ENCODE peak calls at places on chromosomes 6 and 20, in six cellular contexts. Z is NT2/D1, O is GM23248, W is H1, A is hepatocyte, Y is tibial artery. L is an unnamed sample. For H3K27me3, the result is how much of the 10 kb centered on the place peaks cover.

GRCh38 chr20:19026901-19027644 is 185.4 kb upstream of the SLC24A3 start:
- DNase-seq in Z (no peak), O (no peak), W (no peak), A (no peak), Y (no peak), L (peak)

GRCh38 chr6:44332585-44332984 is 9.9 kb upstream of the SPATS1 start:
- DNase-seq in Z (no peak), O (peak), W (no peak), A (no peak), Y (no peak), L (no peak)

GRCh38 chr6:120627612-120628011 is 706.7 kb downstream of the TBC1D32 start:
- DNase-seq in Z (no peak), O (no peak), W (no peak), A (no peak), Y (no peak), L (no peak)

GRCh38 chr6:148818939-148819575 is 72.2 kb downstream of the UST start:
- DNase-seq in Z (peak), O (no peak), W (peak), A (no peak), Y (no peak), L (no peak)

GRCh38 chr6:139644821-139645220 is 270.4 kb upstream of the CITED2 start:
- DNase-seq in Z (no peak), O (peak), W (no peak), A (no peak), Y (no peak), L (no peak)

GRCh38 chr20:57805784-57806183 is 96.0 kb upstream of the PMEPA1 start:
- DNase-seq in Z (no peak), O (no peak), W (no peak), A (no peak), Y (no peak), L (no peak)

GRCh38 chr20:54133434-54134427 is 40.1 kb downstream of the CYP24A1 start:
- DNase-seq in Z (no peak), O (peak), W (no peak), A (peak), Y (no peak), L (peak)

GRCh38 chr6:157748839-157749571 is 74.0 kb upstream of the SNX9 start:
- DNase-seq in Z (no peak), O (no peak), W (no peak), A (no peak), Y (no peak), L (no peak)

GRCh38 chr6:160421854-160422253 is 73.7 kb downstream of the SLC22A3 start:
- DNase-seq in Z (no peak), O (peak), W (no peak), A (no peak), Y (peak), L (no peak)

GRCh38 chr6:134217516-134218140 is 100.3 kb downstream of the SGK1 start:
- DNase-seq in Z (no peak), O (peak), W (no peak), A (no peak), Y (no peak), L (no peak)

GRCh38 chr20:23541330-23541729 is 27.0 kb downstream of the CST9L start:
- DNase-seq in Z (no peak), O (no peak), W (no peak), A (peak), Y (no peak), L (no peak)

GRCh38 chr6:111211411-111212030 is 124.2 kb downstream of the SLC16A10 start:
- DNase-seq in Z (no peak), O (no peak), W (no peak), A (no peak), Y (no peak), L (no peak)

GRCh38 chr6:36780517-36781210 is 58.6 kb downstream of the CPNE5 start:
- DNase-seq in Z (no peak), O (no peak), W (no peak), A (peak), Y (no peak), L (peak)

GRCh38 chr20:51560550-51561307 is 18.2 kb upstream of the NFATC2 start:
- DNase-seq in Z (no peak), O (peak), W (no peak), A (no peak), Y (no peak), L (no peak)

GRCh38 chr6:31083742-31084354 is 28.5 kb downstream of the C6orf15 start:
- DNase-seq in Z (peak), O (peak), W (peak), A (peak), Y (peak), L (no peak)

GRCh38 chr6:137637161-137637560 is 143.0 kb upstream of the OLIG3 start:
- DNase-seq in Z (no peak), O (peak), W (no peak), A (peak), Y (no peak), L (no peak)

GRCh38 chr6:147141690-147142308 is 62.4 kb upstream of the STXBP5 start:
- DNase-seq in Z (no peak), O (peak), W (no peak), A (peak), Y (no peak), L (no peak)

GRCh38 chr20:38633577-38634093 is 32.0 kb downstream of the ARHGAP40 start:
- DNase-seq in Z (peak), O (peak), W (peak), A (peak), Y (no peak), L (peak)

GRCh38 chr6:25442898-25443297 is 163.7 kb downstream of the CARMIL1 start:
- DNase-seq in Z (no peak), O (no peak), W (no peak), A (no peak), Y (no peak), L (no peak)

GRCh38 chr6:165178056-165178455 is 131.3 kb downstream of the C6orf118 start:
- DNase-seq in Z (no peak), O (peak), W (no peak), A (no peak), Y (no peak), L (no peak)

GRCh38 chr20:22974354-22974753 is 60.8 kb upstream of the SSTR4 start:
- DNase-seq in Z (no peak), O (peak), W (no peak), A (peak), Y (no peak), L (no peak)

GRCh38 chr20:48404598-48404997 is 423.2 kb downstream of the PREX1 start:
- DNase-seq in Z (no peak), O (no peak), W (no peak), A (no peak), Y (no peak), L (no peak)

GRCh38 chr6:169229611-169230321 is 23.9 kb downstream of the THBS2 start:
- DNase-seq in Z (no peak), O (peak), W (no peak), A (no peak), Y (no peak), L (no peak)

GRCh38 chr6:43262780-43263313 is 19.6 kb downstream of the TTBK1 start:
- DNase-seq in Z (no peak), O (no peak), W (no peak), A (no peak), Y (no peak), L (no peak)

GRCh38 chr20:22411568-22412450 is 172.6 kb downstream of the FOXA2 start:
- DNase-seq in Z (no peak), O (peak), W (no peak), A (peak), Y (no peak), L (peak)

DNA sequence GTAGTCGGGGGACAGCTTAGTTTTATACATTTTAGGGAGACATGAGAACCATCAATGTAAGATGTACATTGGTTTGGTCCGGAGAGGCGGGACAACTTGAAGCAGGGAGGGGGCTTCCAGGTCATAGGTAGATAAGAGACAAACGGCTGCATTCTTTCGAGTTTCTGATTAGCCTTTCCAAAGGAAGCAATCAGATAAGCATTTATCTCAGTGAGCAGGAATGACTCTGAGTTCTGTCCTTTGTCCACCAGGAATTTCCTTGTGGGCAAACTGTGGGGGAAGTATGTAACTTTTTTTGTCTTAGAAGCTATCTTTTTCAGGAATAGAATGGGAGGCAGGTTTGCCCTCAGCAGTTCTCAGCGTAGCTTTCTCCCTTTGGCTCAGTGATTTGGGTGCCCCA is 1.4 kb downstream of the YTHDF1 start:
- DNase-seq in Z (no peak), O (no peak), W (no peak), A (no peak), Y (no peak), L (peak)
- H3K4me3 ChIP-seq in Z (peak), O (peak), W (peak), A (peak), Y (peak), L (peak)

GRCh38 chr6:27760464-27760863 is 151.7 kb downstream of the OR2B2 start:
- DNase-seq in Z (no peak), O (no peak), W (no peak), A (no peak), Y (no peak), L (no peak)
- H3K27me3 ChIP-seq in Z (half or more), O (under half), W (under half), A (under half), Y (half or more), L (under half)

DNA sequence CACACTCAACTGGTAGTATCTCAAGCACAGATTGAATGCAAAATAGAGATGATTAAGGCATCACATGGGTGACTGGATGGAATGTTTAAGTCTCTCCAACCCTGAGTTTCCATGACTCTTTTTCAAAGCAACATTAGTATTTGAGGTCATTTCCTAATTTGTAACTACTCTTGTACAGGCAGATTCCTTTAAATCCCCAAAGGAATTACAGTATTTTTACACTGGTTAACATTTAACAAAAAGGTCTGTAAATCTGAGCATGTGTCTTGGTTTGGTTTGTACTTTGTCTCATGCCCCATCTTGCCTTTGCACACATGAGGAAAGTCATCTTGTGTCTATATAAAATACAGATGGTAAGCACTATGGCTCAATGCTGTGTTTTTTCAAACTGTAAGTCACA is 15.1 kb downstream of the RMND1 start:
- DNase-seq in Z (no peak), O (peak), W (no peak), A (no peak), Y (no peak), L (no peak)
- H3K4me3 ChIP-seq in Z (no peak), O (no peak), W (no peak), A (no peak), Y (no peak), L (no peak)

GRCh38 chr20:45109634-45110033 is 5.3 kb downstream of the WFDC5 start:
- DNase-seq in Z (no peak), O (no peak), W (no peak), A (no peak), Y (no peak), L (no peak)

GRCh38 chr20:45110301-45110700 is 4.7 kb downstream of the WFDC5 start:
- DNase-seq in Z (no peak), O (no peak), W (no peak), A (no peak), Y (no peak), L (no peak)

GRCh38 chr20:45113865-45114264 is 1.1 kb downstream of the WFDC5 start:
- DNase-seq in Z (no peak), O (no peak), W (no peak), A (no peak), Y (no peak), L (no peak)

GRCh38 chr20:45111799-45112471 is 3.0 kb downstream of the WFDC5 start:
- DNase-seq in Z (no peak), O (peak), W (no peak), A (no peak), Y (no peak), L (peak)

GRCh38 chr20:45111285-45111684 is 3.7 kb downstream of the WFDC5 start:
- DNase-seq in Z (no peak), O (no peak), W (no peak), A (no peak), Y (no peak), L (no peak)
- H3K27me3 ChIP-seq in Z (under half), O (under half), W (under half), A (under half), Y (under half), L (under half)

DNA sequence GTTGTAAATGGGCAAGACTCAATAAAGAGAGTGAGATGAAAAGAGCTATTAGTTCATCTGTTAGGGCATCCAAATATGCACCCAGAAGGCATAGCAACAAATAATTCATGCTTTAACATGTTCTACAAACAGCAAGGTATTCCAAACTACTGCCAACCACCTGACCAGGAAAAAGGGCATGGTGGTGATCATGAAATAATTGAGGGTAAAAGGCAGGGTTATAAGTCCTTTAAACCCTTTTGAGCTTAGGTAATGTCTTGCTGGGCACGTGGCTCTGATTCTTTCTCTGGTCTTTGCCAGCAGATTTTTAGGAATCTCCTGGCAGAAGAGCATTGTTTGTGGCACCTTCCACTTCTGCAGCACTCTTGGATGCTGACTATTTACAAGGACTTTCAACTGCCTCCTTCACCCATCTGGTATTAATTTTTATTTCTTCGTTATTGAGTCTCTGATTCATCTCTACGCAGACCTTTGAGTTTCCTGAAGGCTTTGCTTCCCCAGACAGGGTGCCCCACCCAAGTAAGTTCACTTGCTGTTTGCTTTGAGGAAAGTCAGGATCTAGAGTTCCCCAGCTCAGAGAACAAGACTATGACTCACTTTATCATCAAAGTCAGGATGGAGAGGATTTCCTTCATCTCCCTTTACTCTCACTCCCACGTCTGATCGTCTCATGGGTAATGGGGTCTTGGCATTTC is 83.4 kb upstream of the NEDD9 start:
- DNase-seq in Z (no peak), O (peak), W (no peak), A (peak), Y (no peak), L (no peak)
- H3K4me3 ChIP-seq in Z (no peak), O (peak), W (no peak), A (no peak), Y (no peak), L (no peak)

GRCh38 chr20:56625837-56626236 is 3.3 kb upstream of the TFAP2C start:
- DNase-seq in Z (no peak), O (no peak), W (no peak), A (no peak), Y (no peak), L (no peak)
- H3K27me3 ChIP-seq in Z (under half), O (under half), W (under half), A (half or more), Y (half or more), L (under half)

DNA sequence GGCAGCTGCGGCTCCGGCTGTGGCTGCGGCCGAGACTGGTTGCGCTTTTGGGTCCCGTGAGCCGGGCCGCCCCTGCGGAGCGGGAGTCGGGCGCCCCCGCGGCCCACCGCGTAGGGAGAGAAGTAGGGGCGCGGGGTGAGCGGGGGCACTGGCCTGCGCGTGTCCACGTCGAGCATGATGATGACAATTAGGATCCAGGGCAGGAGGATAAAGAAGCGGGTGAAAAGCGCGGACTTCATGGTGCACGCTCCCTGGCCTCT is 739 bp downstream of the B3GAT2 start:
- DNase-seq in Z (no peak), O (no peak), W (no peak), A (no peak), Y (no peak), L (no peak)
- H3K4me3 ChIP-seq in Z (peak), O (peak), W (peak), A (peak), Y (peak), L (peak)

DNA sequence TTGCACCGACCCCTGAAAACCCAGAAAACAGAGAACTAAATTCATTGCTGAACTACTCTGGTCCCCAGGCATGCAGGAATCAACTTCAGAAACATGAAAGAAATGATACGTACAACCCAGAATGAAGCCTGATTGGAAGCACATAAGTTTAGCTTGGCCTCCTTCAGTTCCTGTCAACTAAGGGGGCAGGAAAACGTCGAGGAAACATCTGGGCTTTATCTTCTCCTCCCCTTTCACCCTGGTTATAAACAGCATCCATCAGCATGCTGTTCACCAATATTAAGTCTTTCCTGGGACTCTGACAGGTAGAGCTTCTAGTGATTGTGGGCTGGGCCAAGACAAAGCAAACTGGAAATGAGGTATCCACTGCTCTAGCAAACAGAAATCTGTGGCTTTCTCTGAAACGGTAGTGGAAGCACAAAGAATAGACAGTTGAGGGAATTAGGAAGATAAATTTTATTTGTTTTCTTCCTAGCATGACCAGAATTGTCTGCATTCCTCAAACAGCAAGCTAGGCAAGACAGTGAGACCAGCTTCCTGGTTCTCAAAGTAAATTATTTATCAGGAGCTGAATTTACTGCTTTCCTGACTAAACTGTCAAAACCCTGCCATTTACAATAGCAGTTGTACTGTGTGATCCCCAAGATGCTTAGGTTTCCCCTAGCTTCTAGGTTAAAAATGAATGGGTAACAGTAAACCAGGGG is 134.4 kb downstream of the PTPRT start:
- DNase-seq in Z (no peak), O (no peak), W (no peak), A (no peak), Y (no peak), L (no peak)
- H3K27me3 ChIP-seq in Z (under half), O (under half), W (under half), A (under half), Y (under half), L (under half)